ENCODE peak calls at places on chromosomes 1 and 21, in four cellular contexts. B, N, O and R are unnamed samples.

GRCh38 chr21:42781981-42782722 is 97.2 kb downstream of the WDR4 start:
- DNase-seq in B (no peak), N (no peak), O (no peak), R (no peak)

GRCh38 chr1:33235521-33235920 is 20.8 kb upstream of the ZNF362 start:
- DNase-seq in B (no peak), N (no peak), O (no peak), R (no peak)

GRCh38 chr1:25431495-25432363 is 1.0 kb downstream of the MACO1 start:
- DNase-seq in B (no peak), N (peak), O (no peak), R (no peak)

GRCh38 chr1:83129107-83129506 is 869.8 kb downstream of the TTLL7 start:
- DNase-seq in B (no peak), N (no peak), O (no peak), R (no peak)

GRCh38 chr1:199776768-199777497 is 250.6 kb upstream of the NR5A2 start:
- DNase-seq in B (no peak), N (no peak), O (no peak), R (no peak)

GRCh38 chr1:65281846-65282245 is 27.5 kb upstream of the DNAJC6 start:
- DNase-seq in B (no peak), N (no peak), O (no peak), R (no peak)

GRCh38 chr1:89555550-89555949 is 30.9 kb downstream of the LRRC8B start:
- DNase-seq in B (no peak), N (no peak), O (no peak), R (no peak)

GRCh38 chr1:198970919-198971318 is 332.1 kb downstream of the PTPRC start:
- DNase-seq in B (no peak), N (no peak), O (peak), R (no peak)

GRCh38 chr1:205329719-205330118 is 8.2 kb upstream of the NUAK2 start:
- DNase-seq in B (no peak), N (no peak), O (no peak), R (no peak)

GRCh38 chr1:109644670-109645069 is 11.2 kb upstream of the GSTM4 start:
- DNase-seq in B (no peak), N (no peak), O (no peak), R (no peak)

GRCh38 chr1:204131978-204132377 is 19.9 kb downstream of the ETNK2 start:
- DNase-seq in B (no peak), N (no peak), O (no peak), R (no peak)

GRCh38 chr1:168373869-168374268 is 93.2 kb downstream of the TBX19 start:
- DNase-seq in B (peak), N (no peak), O (no peak), R (no peak)

GRCh38 chr1:203307690-203308126 is 2.4 kb downstream of the BTG2 start:
- DNase-seq in B (no peak), N (peak), O (no peak), R (no peak)

GRCh38 chr21:34913786-34914185 is 135.3 kb downstream of the RUNX1 start:
- DNase-seq in B (no peak), N (no peak), O (no peak), R (no peak)

GRCh38 chr1:86356247-86356646 is 39.9 kb downstream of the ODF2L start:
- DNase-seq in B (peak), N (no peak), O (no peak), R (peak)
- TF ChIP-seq RNF2 in B (no peak), N (no peak), O (no peak), R (no peak)

DNA sequence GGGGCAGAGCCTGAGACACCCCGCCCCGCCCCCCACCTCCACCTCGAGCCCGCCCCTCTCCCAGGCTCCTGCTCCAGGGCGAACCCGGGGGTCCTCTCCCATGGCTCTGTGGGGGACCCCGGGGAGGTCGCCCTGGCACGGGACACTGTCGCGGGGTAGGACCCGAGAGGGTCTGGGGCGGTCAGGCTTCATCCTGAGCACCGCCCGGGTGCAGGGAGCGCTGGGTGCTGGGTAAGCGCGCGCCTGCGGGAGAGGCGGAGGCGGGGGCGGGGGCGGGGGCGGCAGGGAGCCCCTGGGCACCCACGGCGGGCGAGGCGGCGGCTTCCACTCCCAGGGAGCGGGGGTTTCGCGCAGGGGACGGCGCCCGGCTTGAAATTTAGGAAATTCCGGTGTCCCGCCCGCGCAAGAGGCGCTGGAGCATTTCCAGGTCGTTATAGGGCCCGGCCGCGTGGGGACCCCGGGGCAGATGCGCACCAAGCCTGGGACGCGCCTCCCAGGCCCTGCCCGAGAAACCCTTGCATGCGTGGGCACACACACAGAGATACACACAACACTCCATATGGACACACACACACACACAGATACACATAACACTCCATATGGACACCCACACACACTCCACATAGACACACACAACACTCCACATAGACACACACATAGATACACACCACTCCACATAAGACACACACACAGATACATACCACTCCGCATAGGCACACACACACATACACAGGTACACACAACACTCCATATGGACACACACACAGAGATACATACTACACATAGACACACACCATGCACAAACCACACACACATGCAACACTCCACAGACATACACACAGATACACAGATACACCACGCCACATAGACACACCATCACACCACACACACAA is 48.7 kb upstream of the SLC19A1 start:
- DNase-seq in B (no peak), N (no peak), O (no peak), R (peak)
- TF ChIP-seq RNF2 in B (no peak), N (no peak), O (no peak), R (no peak)

DNA sequence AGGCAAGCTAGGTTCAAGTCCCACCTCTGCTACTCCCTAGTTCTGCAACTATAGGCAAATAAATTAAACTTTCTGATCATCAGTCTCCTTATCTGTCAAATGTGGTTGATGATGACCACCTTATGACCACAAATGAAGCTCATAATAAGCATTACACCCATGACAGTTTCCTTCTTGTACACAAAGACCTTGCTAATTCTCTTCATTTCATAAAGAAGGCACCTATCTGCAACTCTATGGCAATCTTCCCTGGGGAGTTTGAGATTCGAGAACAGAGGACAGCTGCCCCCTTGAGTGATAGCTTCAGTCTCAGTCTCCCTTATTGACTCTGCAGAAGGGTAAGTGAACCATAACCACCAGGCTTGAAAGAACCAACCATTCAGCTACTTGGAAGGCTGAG is 503.1 kb upstream of the DAB1 start:
- DNase-seq in B (no peak), N (no peak), O (no peak), R (no peak)
- TF ChIP-seq RNF2 in B (no peak), N (no peak), O (no peak), R (no peak)

DNA sequence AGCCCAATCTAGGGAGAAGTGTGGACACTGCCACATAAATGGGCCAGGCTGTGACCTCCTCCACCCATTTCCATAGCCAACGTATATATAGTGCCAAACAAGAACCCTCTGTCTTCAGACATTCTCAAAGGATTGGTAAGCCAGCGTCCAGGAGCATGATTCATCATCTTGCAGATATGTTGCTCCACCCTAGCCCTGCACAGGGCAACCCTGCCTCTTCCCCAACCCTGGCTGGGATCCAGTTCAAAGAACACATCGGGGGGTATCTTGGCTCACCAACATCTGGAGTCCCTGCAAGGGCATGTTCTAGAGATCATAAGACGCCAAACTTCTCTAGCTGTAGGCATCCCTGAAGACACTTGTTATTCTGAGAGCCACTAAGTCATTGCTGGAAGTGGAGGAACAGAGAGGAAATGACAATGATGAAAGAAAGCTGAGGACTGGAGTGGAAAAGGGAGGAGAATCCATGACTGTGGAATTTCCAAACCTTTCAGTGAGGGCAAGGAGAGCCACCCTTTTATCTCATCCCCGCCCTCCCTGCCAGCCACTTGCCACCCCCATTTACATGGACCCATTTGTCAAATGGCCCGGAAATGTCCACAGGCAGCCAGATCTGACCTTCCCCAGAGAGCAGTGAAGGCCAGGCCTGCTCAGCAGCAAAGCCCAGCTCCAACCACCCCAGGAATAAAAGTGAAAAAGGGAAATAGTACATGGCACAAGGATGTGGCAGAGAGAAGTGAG is 144.1 kb upstream of the CTTNBP2NL start:
- DNase-seq in B (no peak), N (no peak), O (no peak), R (peak)
- TF ChIP-seq RNF2 in B (no peak), N (no peak), O (no peak), R (no peak)

GRCh38 chr1:22870201-22870871 is 102.3 kb downstream of the LACTBL1 start:
- DNase-seq in B (no peak), N (no peak), O (no peak), R (no peak)
- TF ChIP-seq RNF2 in B (no peak), N (no peak), O (no peak), R (no peak)

DNA sequence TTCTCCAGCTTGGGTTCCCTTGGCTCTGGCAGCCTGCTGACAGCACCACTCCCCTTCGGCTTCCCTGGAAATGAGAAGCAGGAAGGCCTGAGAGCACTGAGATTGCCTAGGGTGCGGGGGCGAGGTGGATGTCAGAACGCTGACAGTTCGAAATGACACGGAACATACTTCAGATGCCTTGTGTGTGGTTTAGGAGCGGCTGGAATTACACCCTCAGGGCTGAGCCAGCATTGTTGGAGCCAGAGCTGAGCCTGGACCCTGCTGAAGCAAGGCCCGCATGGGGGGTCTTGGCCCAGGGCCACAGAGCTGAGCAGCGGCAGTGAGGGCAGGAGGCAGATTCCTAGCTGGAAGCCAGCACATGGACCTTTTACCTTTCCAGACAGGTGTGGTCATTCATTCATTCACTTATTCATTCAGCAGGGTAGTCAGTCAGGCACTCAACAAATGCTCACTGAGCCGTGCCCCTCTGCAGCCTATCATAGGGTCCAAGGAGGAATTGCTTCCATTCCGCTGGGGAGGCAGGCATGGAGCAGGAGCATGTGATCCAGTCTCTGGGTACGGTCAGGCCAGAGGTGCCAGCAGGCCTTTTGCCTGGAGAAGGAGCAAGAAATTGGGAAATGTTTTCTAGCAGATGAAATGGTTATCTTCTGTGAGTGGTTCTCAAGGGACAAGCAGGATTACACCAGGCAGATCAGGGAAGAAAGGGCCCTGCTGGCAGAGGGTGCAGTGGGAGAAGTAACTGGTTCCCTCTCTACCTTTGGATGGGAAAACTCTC is 6.6 kb upstream of the FOXE3 start:
- DNase-seq in B (no peak), N (no peak), O (no peak), R (no peak)
- TF ChIP-seq RNF2 in B (no peak), N (no peak), O (no peak), R (no peak)

DNA sequence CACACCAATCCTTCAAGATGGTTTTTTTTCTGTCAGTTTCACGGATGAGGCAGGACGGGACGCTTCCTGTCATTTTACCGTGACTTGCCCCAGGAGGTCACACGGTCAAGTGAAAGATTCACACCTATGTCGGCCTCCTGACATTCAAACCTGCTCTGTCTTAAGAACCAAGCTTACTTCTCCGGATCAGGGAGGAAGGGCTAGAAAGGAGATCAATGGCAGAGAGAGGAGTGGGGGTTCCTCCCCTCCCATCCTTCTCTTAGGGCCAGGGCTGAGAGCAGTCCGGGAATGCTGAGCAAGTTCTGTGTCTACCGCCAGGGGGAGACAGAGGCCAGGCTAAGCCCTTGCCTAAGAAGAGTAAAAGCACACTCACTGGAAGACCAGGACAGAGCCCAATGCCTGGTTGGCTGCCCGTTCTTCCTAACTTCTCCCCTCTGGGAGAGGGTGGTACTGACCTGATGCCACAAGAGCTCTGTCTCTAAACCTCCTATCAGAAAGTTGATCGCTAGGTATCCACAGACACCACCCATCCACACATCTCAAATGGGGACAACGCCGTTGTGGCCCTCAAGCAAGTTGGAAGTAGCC is 1.1 kb upstream of the PPM1J start:
- DNase-seq in B (peak), N (peak), O (peak), R (peak)
- TF ChIP-seq RNF2 in B (no peak), N (no peak), O (no peak), R (no peak)

DNA sequence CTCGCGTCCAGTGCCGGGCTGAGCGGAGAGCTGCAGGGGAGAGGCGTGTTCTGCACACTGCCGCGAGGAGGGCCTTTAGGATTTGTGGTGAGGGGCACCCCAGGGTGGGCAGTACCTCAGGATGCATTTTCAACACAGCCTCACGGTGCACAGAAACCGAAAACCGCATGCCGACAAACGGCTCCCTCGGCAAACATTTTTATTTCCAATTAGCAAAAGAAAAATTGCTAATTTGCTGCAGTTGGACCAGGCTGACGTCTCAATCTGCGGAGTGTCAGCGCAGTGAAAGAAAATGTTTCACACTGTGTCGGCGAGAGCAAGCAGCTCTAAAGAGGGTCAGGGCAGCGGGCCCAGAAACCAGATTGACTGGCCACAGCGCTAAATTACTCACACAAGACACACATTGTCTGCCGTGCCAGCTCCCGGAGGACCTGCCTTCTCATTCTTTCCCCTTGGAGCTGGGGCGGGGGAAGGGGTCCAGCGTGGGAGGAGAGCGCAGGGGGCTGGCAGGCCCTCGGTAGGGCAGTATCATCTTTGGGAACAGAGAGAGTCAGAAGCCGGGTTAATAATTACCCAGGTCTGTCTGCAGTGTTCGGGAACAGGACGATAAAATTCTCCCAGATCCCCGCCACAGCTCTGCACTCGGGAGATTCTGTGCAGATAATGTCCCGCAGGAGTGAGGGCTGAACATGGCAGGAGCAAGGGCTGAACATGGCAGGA is 150.2 kb downstream of the PRDM16 start:
- DNase-seq in B (no peak), N (no peak), O (peak), R (peak)
- TF ChIP-seq RNF2 in B (no peak), N (no peak), O (no peak), R (no peak)